ENCODE peak calls at places on chromosomes 2 and 18, in six cellular contexts. K is neural progenitor cell; C is kidney epithelial cell; G is cardiac fibroblast; T is CD8-positive, alpha-beta T cell; Q is uterus. Y is an unnamed sample.

GRCh38 chr2:145724499-145724898 is 1204.6 kb upstream of the ZEB2 start:
- DNase-seq in K (no peak), C (no peak), G (peak; percentile 13), T (no peak), Q (no peak), Y (no peak)

GRCh38 chr18:32714571-32715148 is 58.2 kb downstream of the KLHL14 start:
- DNase-seq in K (peak; percentile 77), C (peak; percentile 62), G (peak; percentile 68), T (no peak), Q (no peak), Y (no peak)

GRCh38 chr2:20065885-20066602 is 14.6 kb upstream of the LAPTM4A start:
- DNase-seq in K (no peak), C (peak; percentile 49), G (peak; percentile 79), T (no peak), Q (no peak), Y (no peak)

GRCh38 chr2:231745303-231746038 is 35.6 kb downstream of the PDE6D start:
- DNase-seq in K (peak; percentile 81), C (no peak), G (no peak), T (no peak), Q (no peak), Y (no peak)

GRCh38 chr2:236143811-236144210 is 24.4 kb downstream of the GBX2 start:
- DNase-seq in K (no peak), C (no peak), G (no peak), T (no peak), Q (no peak), Y (no peak)

GRCh38 chr2:17543131-17543660 is 2.7 kb downstream of the VSNL1 start:
- DNase-seq in K (peak; percentile 62), C (no peak), G (no peak), T (no peak), Q (no peak), Y (no peak)

GRCh38 chr18:48813833-48814489 is 136.8 kb downstream of the SMAD7 start:
- DNase-seq in K (no peak), C (no peak), G (peak; percentile 24), T (peak; percentile 64), Q (peak; percentile 14), Y (peak; percentile 45)

GRCh38 chr2:17355608-17356329 is 162.5 kb downstream of the RAD51AP2 start:
- DNase-seq in K (no peak), C (peak; percentile 45), G (peak; percentile 13), T (no peak), Q (no peak), Y (no peak)

GRCh38 chr18:41311571-41312240 is 643.3 kb upstream of the PIK3C3 start:
- DNase-seq in K (no peak), C (no peak), G (no peak), T (no peak), Q (no peak), Y (no peak)

GRCh38 chr2:74690571-74690970 is 36.5 kb downstream of the SEMA4F start:
- DNase-seq in K (peak; percentile 77), C (peak; percentile 25), G (peak; percentile 80), T (no peak), Q (no peak), Y (no peak)

GRCh38 chr18:9918016-9918680 is 4.3 kb downstream of the VAPA start:
- DNase-seq in K (no peak), C (peak; percentile 38), G (peak; percentile 54), T (no peak), Q (no peak), Y (no peak)

GRCh38 chr2:43522177-43522576 is 73.7 kb downstream of the THADA start:
- DNase-seq in K (no peak), C (no peak), G (no peak), T (no peak), Q (no peak), Y (no peak)

GRCh38 chr2:107263596-107264090 is 377.7 kb upstream of the ST6GAL2 start:
- DNase-seq in K (no peak), C (peak; percentile 34), G (no peak), T (no peak), Q (no peak), Y (no peak)

GRCh38 chr2:19600506-19600905 is 242.1 kb upstream of the OSR1 start:
- DNase-seq in K (no peak), C (no peak), G (no peak), T (no peak), Q (no peak), Y (no peak)

GRCh38 chr2:181607629-181608627 is 49.0 kb downstream of the CERKL start:
- DNase-seq in K (no peak), C (no peak), G (no peak), T (no peak), Q (no peak), Y (no peak)

GRCh38 chr2:150271952-150272351 is 215.5 kb downstream of the RND3 start:
- DNase-seq in K (no peak), C (no peak), G (peak; percentile 76), T (no peak), Q (no peak), Y (no peak)

GRCh38 chr18:8609711-8610441 is 639 bp downstream of the RAB12 start:
- DNase-seq in K (peak; percentile 40), C (no peak), G (no peak), T (peak; percentile 53), Q (peak; percentile 20), Y (peak; percentile 57)

GRCh38 chr2:227665189-227665940 is 1.2 kb upstream of the SCYGR5 start:
- DNase-seq in K (no peak), C (no peak), G (no peak), T (no peak), Q (no peak), Y (no peak)

GRCh38 chr2:235658371-235659174 is 164.7 kb downstream of the AGAP1 start:
- DNase-seq in K (peak; percentile 81), C (no peak), G (no peak), T (no peak), Q (no peak), Y (peak; percentile 69)

GRCh38 chr18:28164772-28165483 is 12.0 kb downstream of the CDH2 start:
- DNase-seq in K (no peak), C (no peak), G (no peak), T (no peak), Q (no peak), Y (no peak)

GRCh38 chr2:230023313-230023712 is 45.4 kb downstream of the SLC16A14 start:
- DNase-seq in K (no peak), C (no peak), G (no peak), T (no peak), Q (no peak), Y (no peak)

GRCh38 chr2:144426981-144427479 is 92.9 kb downstream of the ZEB2 start:
- DNase-seq in K (no peak), C (peak; percentile 9), G (peak; percentile 76), T (no peak), Q (no peak), Y (no peak)

GRCh38 chr2:15378148-15378908 is 182.8 kb downstream of the NBAS start:
- DNase-seq in K (no peak), C (no peak), G (no peak), T (no peak), Q (no peak), Y (no peak)

GRCh38 chr18:11857177-11857887 is 6.1 kb downstream of the CHMP1B start:
- DNase-seq in K (peak; percentile 73), C (peak; percentile 99), G (peak; percentile 100), T (no peak), Q (peak; percentile 48), Y (no peak)

GRCh38 chr2:204664708-204665121 is 119.4 kb downstream of the PARD3B start:
- DNase-seq in K (no peak), C (peak; percentile 45), G (peak; percentile 91), T (no peak), Q (no peak), Y (no peak)

GRCh38 chr18:7338846-7339245 is 108.0 kb downstream of the LRRC30 start:
- DNase-seq in K (no peak), C (no peak), G (peak; percentile 16), T (no peak), Q (no peak), Y (no peak)

DNA sequence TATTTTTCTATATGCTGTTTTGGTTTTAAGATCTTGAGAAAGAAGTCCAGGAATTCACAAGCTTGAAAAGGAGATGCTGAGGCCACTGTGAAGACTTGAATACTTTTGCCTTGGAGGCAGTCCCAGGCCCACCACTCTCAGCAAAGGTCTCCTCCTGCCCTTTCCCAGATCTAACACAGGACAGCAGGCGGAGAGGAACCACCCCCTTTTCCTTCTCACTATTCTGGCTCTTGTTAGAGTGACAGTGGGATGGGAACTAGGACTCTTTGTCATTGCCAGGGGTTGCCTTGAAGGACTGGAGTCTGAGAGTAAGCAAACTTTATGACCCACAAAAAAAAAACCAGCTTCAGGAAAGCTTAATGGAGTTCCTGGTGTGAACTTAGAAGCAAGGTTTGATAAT is 54.7 kb downstream of the E2F6 start:
- DNase-seq in K (no peak), C (no peak), G (no peak), T (no peak), Q (no peak), Y (no peak)
- TF ChIP-seq CTCF in K (no peak), C (no peak), G (no peak), T (no peak), Q (no peak), Y (no peak)

GRCh38 chr2:84927275-84927627 is 21.8 kb downstream of the TMSB10 start:
- DNase-seq in K (no peak), C (no peak), G (no peak), T (no peak), Q (no peak), Y (no peak)
- H3K4me3 ChIP-seq in K (no peak overlapping the region), C (no peak overlapping the region), G (no peak overlapping the region), T (peak overlapping the region; percentile 80), Q (no peak overlapping the region), Y (peak overlapping the region; percentile 50)

GRCh38 chr18:35511833-35512232 is 14.1 kb upstream of the INO80C start:
- DNase-seq in K (no peak), C (no peak), G (no peak), T (no peak), Q (no peak), Y (no peak)
- TF ChIP-seq CTCF in K (no peak), C (peak; percentile 2), G (no peak), T (no peak), Q (no peak), Y (no peak)

GRCh38 chr2:9332136-9332852 is 91.0 kb downstream of the ITGB1BP1 start:
- DNase-seq in K (no peak), C (no peak), G (no peak), T (no peak), Q (no peak), Y (no peak)

GRCh38 chr2:9331704-9332103 is 91.6 kb downstream of the ITGB1BP1 start:
- DNase-seq in K (no peak), C (no peak), G (peak; percentile 52), T (no peak), Q (no peak), Y (no peak)

GRCh38 chr2:9329497-9329896 is 93.8 kb downstream of the ITGB1BP1 start:
- DNase-seq in K (no peak), C (no peak), G (no peak), T (no peak), Q (no peak), Y (no peak)

GRCh38 chr2:9328931-9329330 is 94.4 kb downstream of the ITGB1BP1 start:
- DNase-seq in K (no peak), C (no peak), G (no peak), T (no peak), Q (no peak), Y (no peak)

DNA sequence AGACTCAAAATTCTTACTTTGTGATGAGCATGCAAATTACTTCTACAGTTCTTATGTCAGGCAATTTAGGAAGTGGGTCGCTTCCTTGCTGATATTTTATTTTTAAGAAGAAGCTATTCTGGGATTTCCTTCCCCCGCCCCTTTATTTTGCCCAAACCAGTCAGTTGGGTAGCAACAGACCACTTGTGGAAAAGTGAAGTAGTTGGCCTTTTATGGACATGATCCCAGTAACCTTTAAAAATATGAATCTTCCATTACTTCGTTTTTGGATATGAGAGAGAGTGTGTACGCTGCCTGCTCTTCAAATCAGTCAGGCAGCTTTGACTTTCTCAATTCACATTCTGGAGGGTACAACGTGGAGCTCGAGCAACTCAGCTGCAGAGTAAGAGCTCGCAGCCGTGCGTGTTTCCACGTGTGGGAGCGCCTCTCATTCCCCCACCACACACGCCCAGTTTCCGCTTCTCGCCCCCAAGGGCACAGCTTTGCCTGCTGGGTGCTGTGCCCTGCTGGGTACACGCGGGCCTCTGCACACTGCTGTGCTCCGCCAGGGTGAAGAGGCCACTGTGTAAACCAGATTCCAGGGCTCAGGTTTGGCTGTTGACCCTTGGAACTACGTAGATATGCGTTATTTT is 92.6 kb downstream of the ITGB1BP1 start:
- DNase-seq in K (no peak), C (no peak), G (no peak), T (no peak), Q (no peak), Y (no peak)
- H3K4me3 ChIP-seq in K (no peak overlapping the region), C (no peak overlapping the region), G (no peak overlapping the region), T (no peak overlapping the region), Q (no peak overlapping the region), Y (no peak overlapping the region)

Y was measured in lower lobe of right lung.